ENCODE peak calls at places on chromosomes 11 and 22, in four cellular contexts. One of them, this sample, is unnamed.

GRCh38 chr22:41480397-41480735 is 11.4 kb downstream of the ACO2 start:
- DNase-seq in AG04449: peak
- DNase-seq in mucosa of descending colon: no peak
- DNase-seq in left cardiac atrium: no peak
- DNase-seq in this sample: no peak

GRCh38 chr22:24482586-24482985 is 12.5 kb upstream of the UPB1 start:
- DNase-seq in AG04449: no peak
- DNase-seq in mucosa of descending colon: no peak
- DNase-seq in left cardiac atrium: no peak
- DNase-seq in this sample: no peak

GRCh38 chr22:23775779-23776375 is 3.2 kb downstream of the MMP11 start:
- DNase-seq in AG04449: no peak
- DNase-seq in mucosa of descending colon: no peak
- DNase-seq in left cardiac atrium: no peak
- DNase-seq in this sample: no peak

GRCh38 chr11:68010058-68011041 is at the start of gene ALDH3B1:
- DNase-seq in AG04449: no peak
- DNase-seq in mucosa of descending colon: peak
- DNase-seq in left cardiac atrium: peak
- DNase-seq in this sample: peak

GRCh38 chr11:96070453-96070852 is 146.5 kb upstream of the MTMR2 start:
- DNase-seq in AG04449: no peak
- DNase-seq in mucosa of descending colon: no peak
- DNase-seq in left cardiac atrium: no peak
- DNase-seq in this sample: no peak

GRCh38 chr22:46171940-46172339 is 21.6 kb downstream of the PPARA start:
- DNase-seq in AG04449: peak
- DNase-seq in mucosa of descending colon: no peak
- DNase-seq in left cardiac atrium: peak
- DNase-seq in this sample: no peak

GRCh38 chr11:115751244-115751643 is 247.0 kb upstream of the CADM1 start:
- DNase-seq in AG04449: no peak
- DNase-seq in mucosa of descending colon: no peak
- DNase-seq in left cardiac atrium: no peak
- DNase-seq in this sample: no peak

GRCh38 chr11:62611705-62612365 is 740 bp downstream of the EML3 start:
- DNase-seq in AG04449: no peak
- DNase-seq in mucosa of descending colon: peak
- DNase-seq in left cardiac atrium: peak
- DNase-seq in this sample: peak

GRCh38 chr11:82906931-82907330 is 5.4 kb downstream of the DDIAS start:
- DNase-seq in AG04449: no peak
- DNase-seq in mucosa of descending colon: no peak
- DNase-seq in left cardiac atrium: no peak
- DNase-seq in this sample: no peak